ENCODE peak calls at places on chromosomes 11 and 22, in six cellular contexts. One of them, this sample, is unnamed.

GRCh38 chr11:116458546-116458945 is 314.2 kb downstream of the BUD13 start:
- DNase-seq in PC-9: no peak
- DNase-seq in IMR-90: no peak
- DNase-seq in tibial nerve: no peak
- DNase-seq in cardiac muscle cell: no peak
- DNase-seq in psoas muscle: no peak
- DNase-seq in this sample: no peak

GRCh38 chr11:121928597-121929580 is 187.1 kb downstream of the BLID start:
- DNase-seq in psoas muscle: no peak
- DNase-seq in IMR-90: no peak
- DNase-seq in PC-9: no peak
- DNase-seq in cardiac muscle cell: peak; percentile 46
- DNase-seq in tibial nerve: no peak
- DNase-seq in this sample: no peak

GRCh38 chr11:111878385-111878765 is 590 bp downstream of the FDXACB1 start:
- DNase-seq in IMR-90: peak; percentile 5
- DNase-seq in psoas muscle: no peak
- DNase-seq in cardiac muscle cell: no peak
- DNase-seq in PC-9: no peak
- DNase-seq in tibial nerve: no peak
- DNase-seq in this sample: no peak

GRCh38 chr22:30044369-30044768 is 35.9 kb upstream of the HORMAD2 start:
- DNase-seq in psoas muscle: no peak
- DNase-seq in PC-9: peak; percentile 61
- DNase-seq in tibial nerve: no peak
- DNase-seq in IMR-90: peak; percentile 93
- DNase-seq in cardiac muscle cell: no peak
- DNase-seq in this sample: no peak

GRCh38 chr11:55357560-55358184 is 10.1 kb upstream of the OR4A15 start:
- DNase-seq in PC-9: no peak
- DNase-seq in cardiac muscle cell: no peak
- DNase-seq in IMR-90: no peak
- DNase-seq in psoas muscle: no peak
- DNase-seq in tibial nerve: no peak
- DNase-seq in this sample: peak; percentile 25

GRCh38 chr11:13772223-13773046 is 104.0 kb downstream of the FAR1 start:
- DNase-seq in IMR-90: peak; percentile 62
- DNase-seq in PC-9: peak; percentile 12
- DNase-seq in cardiac muscle cell: peak; percentile 79
- DNase-seq in psoas muscle: no peak
- DNase-seq in tibial nerve: peak; percentile 18
- DNase-seq in this sample: no peak

GRCh38 chr22:19769393-19769715 is 8.8 kb downstream of the TBX1 start:
- DNase-seq in IMR-90: no peak
- DNase-seq in psoas muscle: no peak
- DNase-seq in cardiac muscle cell: no peak
- DNase-seq in tibial nerve: no peak
- DNase-seq in PC-9: no peak
- DNase-seq in this sample: no peak

GRCh38 chr11:68398870-68399865 is 61.4 kb upstream of the PPP6R3 start:
- DNase-seq in tibial nerve: peak; percentile 38
- DNase-seq in cardiac muscle cell: peak; percentile 77
- DNase-seq in PC-9: no peak
- DNase-seq in IMR-90: no peak
- DNase-seq in psoas muscle: peak; percentile 61
- DNase-seq in this sample: peak; percentile 50

GRCh38 chr11:77090373-77091111 is 12.1 kb upstream of the OMP start:
- DNase-seq in psoas muscle: no peak
- DNase-seq in PC-9: no peak
- DNase-seq in cardiac muscle cell: no peak
- DNase-seq in IMR-90: no peak
- DNase-seq in tibial nerve: no peak
- DNase-seq in this sample: no peak

GRCh38 chr11:93512073-93512475 is 31.1 kb downstream of the SMCO4 start:
- DNase-seq in PC-9: no peak
- DNase-seq in cardiac muscle cell: no peak
- DNase-seq in IMR-90: no peak
- DNase-seq in tibial nerve: no peak
- DNase-seq in psoas muscle: no peak
- DNase-seq in this sample: no peak

GRCh38 chr11:125429174-125429707 is 66.8 kb downstream of the FEZ1 start:
- DNase-seq in PC-9: peak; percentile 49
- DNase-seq in tibial nerve: peak; percentile 53
- DNase-seq in IMR-90: peak; percentile 55
- DNase-seq in cardiac muscle cell: peak; percentile 77
- DNase-seq in psoas muscle: peak; percentile 58
- DNase-seq in this sample: peak; percentile 79

GRCh38 chr11:132992838-132993680 is 539.2 kb downstream of the OPCML start:
- DNase-seq in cardiac muscle cell: no peak
- DNase-seq in psoas muscle: no peak
- DNase-seq in tibial nerve: no peak
- DNase-seq in PC-9: no peak
- DNase-seq in IMR-90: peak; percentile 4
- DNase-seq in this sample: no peak

GRCh38 chr11:112931686-112932085 is 29.5 kb upstream of the NCAM1 start:
- DNase-seq in tibial nerve: no peak
- DNase-seq in psoas muscle: no peak
- DNase-seq in cardiac muscle cell: no peak
- DNase-seq in PC-9: no peak
- DNase-seq in IMR-90: no peak
- DNase-seq in this sample: no peak

GRCh38 chr22:41435560-41435959 is 11.0 kb downstream of the TOB2 start:
- DNase-seq in psoas muscle: no peak
- DNase-seq in cardiac muscle cell: no peak
- DNase-seq in IMR-90: no peak
- DNase-seq in tibial nerve: no peak
- DNase-seq in PC-9: no peak
- DNase-seq in this sample: no peak

GRCh38 chr11:65435981-65436411 is 13.4 kb downstream of the NEAT1 start:
- DNase-seq in PC-9: peak; percentile 24
- DNase-seq in psoas muscle: peak; percentile 52
- DNase-seq in IMR-90: no peak
- DNase-seq in tibial nerve: no peak
- DNase-seq in cardiac muscle cell: no peak
- DNase-seq in this sample: peak; percentile 26

GRCh38 chr11:16986434-16987204 is 27.6 kb downstream of the PLEKHA7 start:
- DNase-seq in cardiac muscle cell: no peak
- DNase-seq in IMR-90: no peak
- DNase-seq in psoas muscle: no peak
- DNase-seq in tibial nerve: no peak
- DNase-seq in PC-9: peak; percentile 81
- DNase-seq in this sample: peak; percentile 45

GRCh38 chr11:102724904-102725515 is at the start of gene MMP8:
- DNase-seq in psoas muscle: no peak
- DNase-seq in tibial nerve: no peak
- DNase-seq in IMR-90: peak; percentile 72
- DNase-seq in PC-9: no peak
- DNase-seq in cardiac muscle cell: no peak
- DNase-seq in this sample: no peak

GRCh38 chr11:46390331-46391171 is 1.0 kb downstream of the CHRM4 start:
- DNase-seq in psoas muscle: no peak
- DNase-seq in tibial nerve: no peak
- DNase-seq in cardiac muscle cell: no peak
- DNase-seq in IMR-90: no peak
- DNase-seq in PC-9: no peak
- DNase-seq in this sample: no peak

GRCh38 chr11:86050310-86050709 is 18.6 kb downstream of the PICALM start:
- DNase-seq in tibial nerve: no peak
- DNase-seq in cardiac muscle cell: no peak
- DNase-seq in PC-9: no peak
- DNase-seq in psoas muscle: no peak
- DNase-seq in IMR-90: no peak
- DNase-seq in this sample: no peak

GRCh38 chr22:37459211-37459610 is 27.0 kb downstream of the MFNG start:
- DNase-seq in PC-9: no peak
- DNase-seq in psoas muscle: no peak
- DNase-seq in cardiac muscle cell: no peak
- DNase-seq in IMR-90: no peak
- DNase-seq in tibial nerve: no peak
- DNase-seq in this sample: no peak

GRCh38 chr11:73866586-73866996 is 10.1 kb downstream of the COA4 start:
- DNase-seq in psoas muscle: no peak
- DNase-seq in PC-9: no peak
- DNase-seq in IMR-90: peak; percentile 93
- DNase-seq in cardiac muscle cell: no peak
- DNase-seq in tibial nerve: no peak
- DNase-seq in this sample: no peak
- H3K27ac ChIP-seq in psoas muscle: peak overlapping the region; percentile 52
- H3K27ac ChIP-seq in PC-9: peak overlapping the region; percentile 14
- H3K27ac ChIP-seq in IMR-90: peak overlapping the region; percentile 78
- H3K27ac ChIP-seq in cardiac muscle cell: peak overlapping the region; percentile 66
- H3K27ac ChIP-seq in tibial nerve: no peak overlapping the region
- H3K27ac ChIP-seq in this sample: no peak overlapping the region

GRCh38 chr11:6638437-6638836 is 17.2 kb downstream of the DCHS1 start:
- DNase-seq in PC-9: no peak
- DNase-seq in tibial nerve: no peak
- DNase-seq in IMR-90: no peak
- DNase-seq in psoas muscle: no peak
- DNase-seq in cardiac muscle cell: no peak
- DNase-seq in this sample: no peak
- TF ChIP-seq CTCF in PC-9: no peak
- TF ChIP-seq CTCF in tibial nerve: no peak
- TF ChIP-seq CTCF in IMR-90: no peak
- TF ChIP-seq CTCF in psoas muscle: no peak
- TF ChIP-seq CTCF in cardiac muscle cell: no peak
- TF ChIP-seq CTCF in this sample: no peak

DNA sequence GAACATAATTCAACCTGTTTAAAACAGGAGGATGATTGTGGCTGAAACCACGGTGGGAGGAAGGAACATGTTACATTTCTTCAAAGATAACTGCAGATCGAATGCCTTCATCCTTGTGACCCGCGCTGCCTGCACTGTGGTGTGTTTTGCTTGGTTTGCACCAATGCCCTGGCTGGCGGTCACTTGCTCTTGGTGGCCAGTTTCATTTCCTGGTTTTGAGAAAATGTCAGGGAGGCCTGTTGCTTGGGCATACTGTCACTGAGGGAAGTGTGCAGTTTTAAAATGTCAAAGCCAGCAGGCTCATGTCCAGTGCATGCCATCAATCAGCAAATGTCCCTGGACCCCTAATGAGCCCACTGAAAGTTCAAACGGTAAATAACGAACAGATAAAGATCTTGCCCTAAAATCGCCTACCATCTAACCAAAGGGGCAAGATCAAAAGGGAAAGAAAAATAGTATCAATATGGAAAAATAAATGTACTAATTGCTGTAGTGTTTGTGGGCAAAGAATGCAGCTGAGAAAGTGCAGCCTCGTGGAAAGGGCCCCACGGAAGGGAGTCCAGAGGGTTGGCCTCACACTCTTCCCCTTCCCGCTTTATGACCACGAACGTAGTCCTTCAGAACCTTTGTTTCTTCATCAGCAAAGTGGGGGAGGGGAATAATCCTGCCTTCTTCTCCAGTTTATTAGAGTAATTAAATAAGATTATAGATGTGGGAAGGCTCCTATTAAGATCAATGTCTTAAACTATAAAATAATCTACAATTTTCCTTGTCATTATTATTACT is 40.8 kb downstream of the FLI1 start:
- DNase-seq in tibial nerve: peak; percentile 19
- DNase-seq in psoas muscle: no peak
- DNase-seq in IMR-90: no peak
- DNase-seq in PC-9: no peak
- DNase-seq in cardiac muscle cell: no peak
- DNase-seq in this sample: peak; percentile 65
- H3K27ac ChIP-seq in tibial nerve: no peak overlapping the region
- H3K27ac ChIP-seq in psoas muscle: no peak overlapping the region
- H3K27ac ChIP-seq in IMR-90: no peak overlapping the region
- H3K27ac ChIP-seq in PC-9: no peak overlapping the region
- H3K27ac ChIP-seq in cardiac muscle cell: no peak overlapping the region
- H3K27ac ChIP-seq in this sample: no peak overlapping the region

GRCh38 chr11:25737071-25737675 is 594.8 kb upstream of the ANO3 start:
- DNase-seq in PC-9: no peak
- DNase-seq in tibial nerve: no peak
- DNase-seq in IMR-90: no peak
- DNase-seq in cardiac muscle cell: no peak
- DNase-seq in psoas muscle: no peak
- DNase-seq in this sample: no peak

GRCh38 chr11:25733777-25734176 is 598.2 kb upstream of the ANO3 start:
- DNase-seq in PC-9: no peak
- DNase-seq in IMR-90: no peak
- DNase-seq in psoas muscle: no peak
- DNase-seq in tibial nerve: no peak
- DNase-seq in cardiac muscle cell: no peak
- DNase-seq in this sample: no peak

GRCh38 chr11:25734592-25735211 is 597.2 kb upstream of the ANO3 start:
- DNase-seq in tibial nerve: no peak
- DNase-seq in cardiac muscle cell: peak; percentile 48
- DNase-seq in IMR-90: peak; percentile 19
- DNase-seq in psoas muscle: no peak
- DNase-seq in PC-9: no peak
- DNase-seq in this sample: no peak
- TF ChIP-seq CTCF in tibial nerve: peak; percentile 8
- TF ChIP-seq CTCF in cardiac muscle cell: peak; percentile 52
- TF ChIP-seq CTCF in IMR-90: peak; percentile 32
- TF ChIP-seq CTCF in psoas muscle: no peak
- TF ChIP-seq CTCF in PC-9: peak; percentile 34
- TF ChIP-seq CTCF in this sample: no peak

GRCh38 chr22:26162961-26163360 is 6.3 kb upstream of the SEZ6L start:
- DNase-seq in psoas muscle: no peak
- DNase-seq in PC-9: no peak
- DNase-seq in cardiac muscle cell: no peak
- DNase-seq in tibial nerve: no peak
- DNase-seq in IMR-90: no peak
- DNase-seq in this sample: no peak

GRCh38 chr22:26164174-26164573 is 5.1 kb upstream of the SEZ6L start:
- DNase-seq in IMR-90: no peak
- DNase-seq in cardiac muscle cell: no peak
- DNase-seq in tibial nerve: no peak
- DNase-seq in PC-9: no peak
- DNase-seq in psoas muscle: no peak
- DNase-seq in this sample: no peak

GRCh38 chr22:26161746-26162145 is 7.5 kb upstream of the SEZ6L start:
- DNase-seq in tibial nerve: no peak
- DNase-seq in IMR-90: no peak
- DNase-seq in PC-9: no peak
- DNase-seq in psoas muscle: no peak
- DNase-seq in cardiac muscle cell: no peak
- DNase-seq in this sample: no peak

DNA sequence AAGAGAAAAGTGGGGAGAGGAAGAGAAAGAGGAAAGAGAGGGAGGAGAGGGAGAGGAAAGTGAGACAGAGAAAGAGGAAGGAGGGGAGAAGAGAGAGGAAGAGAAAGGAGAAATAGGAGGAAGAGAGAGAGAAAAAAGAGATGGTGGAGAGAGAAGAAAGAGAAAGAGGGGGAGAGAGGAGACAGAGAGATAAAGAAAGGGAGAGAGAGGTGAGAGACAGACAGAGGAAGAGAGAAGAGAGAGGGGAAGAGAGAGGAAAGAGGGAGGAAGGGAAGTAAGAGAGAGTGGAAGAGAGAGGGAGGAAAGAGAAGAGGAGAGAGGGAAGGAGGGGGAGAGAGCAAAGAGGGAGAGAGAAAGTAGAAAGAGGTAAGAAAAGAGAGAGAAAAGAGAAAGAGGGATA is 9.4 kb upstream of the SEZ6L start:
- DNase-seq in tibial nerve: no peak
- DNase-seq in psoas muscle: no peak
- DNase-seq in IMR-90: no peak
- DNase-seq in cardiac muscle cell: no peak
- DNase-seq in PC-9: no peak
- DNase-seq in this sample: no peak
- H3K27ac ChIP-seq in tibial nerve: no peak overlapping the region
- H3K27ac ChIP-seq in psoas muscle: no peak overlapping the region
- H3K27ac ChIP-seq in IMR-90: no peak overlapping the region
- H3K27ac ChIP-seq in cardiac muscle cell: no peak overlapping the region
- H3K27ac ChIP-seq in PC-9: no peak overlapping the region
- H3K27ac ChIP-seq in this sample: no peak overlapping the region

This sample was measured in testis.